ENCODE peak calls at places on chromosomes 2 and 18, in nine cellular contexts. B is astrocyte, O is cardiac muscle cell, S is left ventricle myocardium inferior, M is heart right ventricle, X is H9, V is lower lobe of right lung, R is IMR-90, N is prostate gland. Y is an unnamed sample. For H3K4me1, the result is how much of the 10 kb centered on the place peaks cover.

GRCh38 chr18:51074605-51075004 is 44.6 kb downstream of the SMAD4 start:
- DNase-seq in X (no peak), R (no peak), V (no peak), M (no peak), S (no peak), B (no peak), O (no peak), N (no peak), Y (no peak)

GRCh38 chr2:134170269-134170668 is 83.6 kb upstream of the MGAT5 start:
- DNase-seq in V (no peak), M (no peak), S (no peak), N (no peak), B (no peak), X (no peak), O (no peak), R (peak), Y (no peak)

GRCh38 chr2:159290289-159290907 is 3.9 kb upstream of the WDSUB1 start:
- DNase-seq in S (no peak), X (no peak), V (no peak), R (peak), N (no peak), O (no peak), M (no peak), B (peak), Y (peak)

GRCh38 chr2:104240984-104241383 is 612.9 kb upstream of the POU3F3 start:
- DNase-seq in V (no peak), R (no peak), X (no peak), B (no peak), N (no peak), O (no peak), S (no peak), M (no peak), Y (no peak)

GRCh38 chr2:218399391-218400166 is at the start of gene CTDSP1:
- DNase-seq in B (peak), V (peak), N (peak), X (peak), O (peak), M (peak), R (peak), S (peak), Y (peak)

GRCh38 chr2:241349941-241350340 is 6.1 kb upstream of the FARP2 start:
- DNase-seq in R (no peak), X (no peak), V (no peak), B (no peak), N (no peak), S (no peak), O (no peak), M (no peak), Y (no peak)

GRCh38 chr18:79612291-79613108 is 67.1 kb upstream of the CTDP1 start:
- DNase-seq in B (no peak), N (no peak), X (no peak), O (no peak), V (peak), S (no peak), R (no peak), M (no peak), Y (no peak)

GRCh38 chr2:231228223-231228622 is 29.8 kb downstream of the ARMC9 start:
- DNase-seq in R (no peak), B (no peak), M (no peak), X (peak), S (no peak), O (no peak), V (no peak), N (no peak), Y (no peak)

GRCh38 chr2:212157011-212157410 is 381.6 kb downstream of the ERBB4 start:
- DNase-seq in R (peak), M (no peak), O (no peak), S (no peak), V (no peak), B (peak), N (no peak), X (no peak), Y (no peak)

GRCh38 chr18:8798996-8799395 is 93.6 kb downstream of the MTCL1 start:
- DNase-seq in M (peak), N (no peak), B (no peak), S (no peak), O (no peak), X (no peak), R (no peak), V (no peak), Y (peak)

GRCh38 chr2:71100195-71100964 is 29.6 kb downstream of the MCEE start:
- DNase-seq in N (peak), O (peak), V (peak), X (peak), B (peak), M (peak), R (peak), S (peak), Y (peak)

GRCh38 chr2:23480991-23481797 is 96.2 kb downstream of the KLHL29 start:
- DNase-seq in X (peak), V (no peak), S (no peak), M (no peak), R (peak), N (no peak), B (peak), O (no peak), Y (peak)

GRCh38 chr2:85237849-85238570 is 89.8 kb downstream of the TGOLN2 start:
- DNase-seq in R (no peak), N (peak), S (no peak), M (no peak), X (peak), O (peak), V (peak), B (no peak), Y (peak)

GRCh38 chr2:74181739-74182138 is 3.1 kb upstream of the MOB1A start:
- DNase-seq in S (no peak), V (peak), B (no peak), M (peak), X (no peak), O (no peak), R (no peak), N (no peak), Y (no peak)

GRCh38 chr2:221330436-221330835 is 241.7 kb downstream of the EPHA4 start:
- DNase-seq in R (no peak), S (no peak), N (no peak), O (no peak), B (no peak), X (no peak), V (no peak), M (no peak), Y (no peak)

GRCh38 chr18:40904295-40904694 is 1050.7 kb upstream of the PIK3C3 start:
- DNase-seq in R (peak), N (no peak), B (peak), S (no peak), M (no peak), V (no peak), O (no peak), X (no peak), Y (no peak)

GRCh38 chr2:166417669-166418068 is 41.9 kb upstream of the SCN9A start:
- DNase-seq in X (no peak), R (peak), V (no peak), O (no peak), S (no peak), B (peak), M (no peak), N (no peak), Y (no peak)

GRCh38 chr18:8705941-8706544 is 687 bp downstream of the MTCL1 start:
- DNase-seq in X (no peak), S (no peak), V (no peak), M (no peak), B (no peak), R (no peak), N (no peak), O (no peak), Y (peak)

GRCh38 chr2:239693761-239694415 is 293.1 kb upstream of the HDAC4 start:
- DNase-seq in B (no peak), V (no peak), N (no peak), M (no peak), R (no peak), O (no peak), X (no peak), S (no peak), Y (no peak)

GRCh38 chr2:28658369-28658768 is 93.3 kb upstream of the PPP1CB start:
- DNase-seq in S (no peak), M (no peak), X (no peak), V (no peak), B (peak), R (peak), O (no peak), N (no peak), Y (no peak)

GRCh38 chr2:65064728-65065552 is 8.7 kb downstream of the CEP68 start:
- DNase-seq in M (peak), X (no peak), N (peak), V (peak), O (peak), B (peak), R (peak), S (peak), Y (peak)

GRCh38 chr18:25239636-25240468 is 112.1 kb downstream of the ZNF521 start:
- DNase-seq in M (no peak), N (no peak), R (peak), V (no peak), X (no peak), B (peak), O (no peak), S (no peak), Y (no peak)

GRCh38 chr2:189613650-189614420 is 33.2 kb upstream of the SLC40A1 start:
- DNase-seq in N (no peak), X (no peak), B (peak), V (no peak), S (no peak), R (peak), O (peak), M (peak), Y (no peak)

GRCh38 chr2:24261441-24261840 is 86.6 kb downstream of the FAM228A start:
- DNase-seq in O (no peak), B (no peak), S (no peak), V (no peak), X (no peak), R (peak), M (no peak), N (no peak), Y (no peak)

GRCh38 chr2:170984079-170984478 is 55.0 kb downstream of the GORASP2 start:
- DNase-seq in R (no peak), B (no peak), V (no peak), N (no peak), S (no peak), M (no peak), O (no peak), X (no peak), Y (no peak)

GRCh38 chr2:120244656-120245519 is 7.8 kb upstream of the RALB start:
- DNase-seq in S (no peak), R (no peak), V (no peak), N (no peak), O (no peak), M (no peak), X (no peak), B (no peak), Y (no peak)

GRCh38 chr2:28380185-28380584 is 12.5 kb upstream of the FOSL2 start:
- DNase-seq in R (no peak), M (no peak), B (no peak), N (no peak), S (no peak), O (no peak), V (no peak), X (no peak), Y (no peak)

GRCh38 chr18:3688682-3689081 is 238.7 kb downstream of the TGIF1 start:
- DNase-seq in N (no peak), O (peak), V (no peak), X (peak), M (no peak), S (no peak), B (peak), R (peak), Y (no peak)

GRCh38 chr18:77862358-77862757 is 612.7 kb downstream of the GALR1 start:
- DNase-seq in N (no peak), V (no peak), S (no peak), B (no peak), X (no peak), R (no peak), M (no peak), O (no peak), Y (no peak)

GRCh38 chr2:98295275-98295674 is 51.0 kb upstream of the CNGA3 start:
- DNase-seq in M (no peak), N (no peak), V (no peak), O (no peak), S (no peak), X (no peak), R (no peak), B (no peak), Y (no peak)

GRCh38 chr2:162085090-162085891 is 11.3 kb upstream of the DPP4 start:
- DNase-seq in N (no peak), B (peak), V (no peak), M (no peak), O (no peak), R (peak), S (no peak), X (no peak), Y (no peak)

GRCh38 chr2:191386938-191387536 is 141.8 kb downstream of the MYO1B start:
- DNase-seq in V (no peak), X (no peak), R (peak), M (no peak), O (no peak), N (no peak), B (peak), S (no peak), Y (no peak)

GRCh38 chr2:25822190-25823117 is 55.8 kb downstream of the ASXL2 start:
- DNase-seq in V (peak), N (peak), X (peak), O (no peak), B (peak), M (peak), R (no peak), S (peak), Y (peak)

GRCh38 chr2:188580738-188581137 is 289.1 kb downstream of the GULP1 start:
- DNase-seq in V (no peak), B (no peak), O (no peak), S (no peak), N (no peak), X (no peak), R (no peak), M (no peak), Y (no peak)

GRCh38 chr2:128776461-128776971 is 457.8 kb upstream of the HS6ST1 start:
- DNase-seq in B (no peak), M (no peak), V (no peak), S (no peak), X (peak), O (no peak), R (no peak), N (no peak), Y (no peak)

GRCh38 chr2:8604262-8604661 is 77.6 kb upstream of the ID2 start:
- DNase-seq in S (no peak), R (peak), M (no peak), O (no peak), B (no peak), X (no peak), V (no peak), N (no peak), Y (no peak)
- H3K4me1 ChIP-seq in S (under half), R (under half), M (under half), O (under half), B (under half), X (under half), V (under half), N (under half), Y (under half)

DNA sequence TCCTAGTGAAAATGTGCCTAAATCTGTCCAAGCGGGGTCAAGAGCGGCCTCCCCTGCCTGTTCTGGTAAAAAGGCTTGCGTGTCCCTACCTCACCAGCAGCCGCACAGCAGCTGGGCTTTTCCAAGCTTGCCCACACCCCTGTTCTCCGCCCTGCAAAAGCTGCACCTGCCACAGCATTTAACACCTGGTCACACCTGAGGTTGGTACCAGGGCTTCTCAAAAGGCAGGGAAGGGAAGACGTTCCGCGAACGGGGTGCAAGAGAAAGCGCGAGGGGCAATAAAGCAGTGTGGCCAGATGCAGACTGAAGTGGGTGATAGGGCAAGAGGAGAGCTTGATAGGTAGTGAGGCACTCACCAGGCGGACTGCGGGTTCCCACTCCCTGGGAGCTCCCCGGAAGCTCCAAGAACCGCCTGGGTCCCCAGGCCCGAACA is 25.6 kb upstream of the TMEM182 start:
- DNase-seq in M (peak), S (no peak), V (no peak), X (peak), O (no peak), N (no peak), R (peak), B (peak), Y (peak)
- TF ChIP-seq CTCF in M (no peak), S (no peak), V (no peak), X (no peak), O (no peak), N (no peak), R (no peak), B (no peak), Y (no peak)

GRCh38 chr2:197273485-197273884 is 37.1 kb downstream of the ANKRD44 start:
- DNase-seq in R (no peak), N (peak), M (no peak), X (no peak), V (peak), S (no peak), B (peak), O (no peak), Y (peak)

GRCh38 chr2:197270601-197271000 is 40.0 kb downstream of the ANKRD44 start:
- DNase-seq in O (no peak), N (no peak), M (no peak), B (no peak), V (no peak), S (no peak), X (no peak), R (no peak), Y (no peak)

GRCh38 chr2:197269173-197269572 is 41.4 kb downstream of the ANKRD44 start:
- DNase-seq in X (no peak), S (no peak), O (no peak), M (no peak), R (peak), V (no peak), N (no peak), B (peak), Y (no peak)

GRCh38 chr2:197266477-197266876 is 44.1 kb downstream of the ANKRD44 start:
- DNase-seq in M (no peak), V (no peak), X (no peak), R (no peak), S (no peak), B (no peak), N (no peak), O (no peak), Y (no peak)

GRCh38 chr2:197269815-197270214 is 40.8 kb downstream of the ANKRD44 start:
- DNase-seq in O (no peak), M (no peak), B (no peak), S (no peak), N (no peak), X (no peak), R (no peak), V (no peak), Y (no peak)
- H3K4me1 ChIP-seq in O (under half), M (half or more), B (under half), S (under half), N (under half), X (under half), R (under half), V (half or more), Y (under half)

GRCh38 chr2:19371996-19372582 is 13.7 kb upstream of the OSR1 start:
- DNase-seq in S (no peak), R (no peak), X (no peak), M (no peak), O (no peak), N (no peak), V (no peak), B (no peak), Y (no peak)

GRCh38 chr2:19368760-19369159 is 10.3 kb upstream of the OSR1 start:
- DNase-seq in N (no peak), B (no peak), X (no peak), S (no peak), V (no peak), O (no peak), R (no peak), M (no peak), Y (no peak)

GRCh38 chr2:19367346-19367745 is 8.9 kb upstream of the OSR1 start:
- DNase-seq in R (no peak), S (no peak), B (no peak), N (no peak), V (no peak), X (no peak), M (no peak), O (no peak), Y (no peak)

GRCh38 chr2:19373352-19373751 is 14.9 kb upstream of the OSR1 start:
- DNase-seq in N (no peak), O (no peak), V (no peak), M (no peak), B (no peak), X (no peak), R (no peak), S (no peak), Y (no peak)

GRCh38 chr2:19369341-19369955 is 11.0 kb upstream of the OSR1 start:
- DNase-seq in X (peak), B (no peak), O (no peak), R (peak), S (no peak), V (no peak), N (no peak), M (no peak), Y (no peak)
- TF ChIP-seq CTCF in X (peak), B (peak), O (peak), R (peak), S (no peak), V (no peak), N (no peak), M (no peak), Y (no peak)

Y was measured in body of pancreas.